ENCODE peak calls at places on chromosomes 2 and 18, in eight cellular contexts. H is endothelial cell of umbilical vein; M is right atrium auricular region; T is heart left ventricle; U is heart right ventricle; B is lower lobe of right lung; G is pancreas; K is CD8-positive, alpha-beta T cell. Y is an unnamed sample.

GRCh38 chr2:203900298-203900697 is 32.7 kb downstream of the CTLA4 start:
- DNase-seq in G (no peak), B (no peak), T (no peak), U (no peak), M (no peak), K (no peak), H (no peak), Y (no peak)

GRCh38 chr2:69139778-69140177 is 126.8 kb downstream of the ANTXR1 start:
- DNase-seq in H (no peak), B (no peak), U (no peak), T (no peak), M (no peak), K (no peak), G (no peak), Y (peak)

GRCh38 chr2:223217373-223217772 is 165.4 kb downstream of the KCNE4 start:
- DNase-seq in U (no peak), G (no peak), B (no peak), K (no peak), T (no peak), M (no peak), H (no peak), Y (no peak)

GRCh38 chr2:46557788-46558187 is 78.4 kb downstream of the TMEM247 start:
- DNase-seq in T (no peak), G (no peak), K (no peak), H (no peak), U (no peak), B (no peak), M (no peak), Y (no peak)

GRCh38 chr2:70461414-70461813 is 92.2 kb downstream of the TGFA start:
- DNase-seq in K (no peak), T (no peak), B (no peak), G (no peak), M (no peak), H (no peak), U (no peak), Y (no peak)

GRCh38 chr18:44693030-44693784 is 12.5 kb downstream of the SETBP1 start:
- DNase-seq in G (no peak), T (no peak), B (no peak), K (no peak), U (no peak), M (no peak), H (no peak), Y (peak)

GRCh38 chr18:42157878-42158277 is 202.8 kb downstream of the PIK3C3 start:
- DNase-seq in B (no peak), T (no peak), K (no peak), M (no peak), H (no peak), U (no peak), G (no peak), Y (no peak)

GRCh38 chr2:74548285-74548918 is 5.3 kb downstream of the LOXL3 start:
- DNase-seq in H (no peak), U (no peak), B (no peak), K (no peak), G (no peak), T (no peak), M (no peak), Y (no peak)

GRCh38 chr2:203395858-203396257 is 67.7 kb downstream of the ABI2 start:
- DNase-seq in G (no peak), T (no peak), U (no peak), M (no peak), B (no peak), K (no peak), H (no peak), Y (no peak)

GRCh38 chr2:170409164-170409535 is 231.2 kb downstream of the MYO3B start:
- DNase-seq in B (peak), U (peak), H (peak), M (peak), G (peak), T (peak), K (peak), Y (no peak)

GRCh38 chr2:11329759-11330158 is 14.7 kb downstream of the ROCK2 start:
- DNase-seq in B (no peak), U (no peak), H (no peak), G (no peak), M (no peak), T (no peak), K (no peak), Y (no peak)

GRCh38 chr2:1685957-1686783 is 58.1 kb downstream of the PXDN start:
- DNase-seq in M (no peak), H (peak), U (no peak), K (no peak), G (no peak), B (peak), T (no peak), Y (peak)

GRCh38 chr2:182581196-182581935 is 134.7 kb upstream of the DNAJC10 start:
- DNase-seq in H (no peak), K (no peak), B (no peak), G (no peak), M (no peak), T (no peak), U (no peak), Y (no peak)

GRCh38 chr18:295756-296155 is 27.9 kb upstream of the THOC1 start:
- DNase-seq in B (no peak), H (peak), G (no peak), T (no peak), K (no peak), U (no peak), M (no peak), Y (no peak)

GRCh38 chr2:10678225-10678624 is 11.6 kb downstream of the NOL10 start:
- DNase-seq in U (no peak), B (no peak), K (no peak), H (no peak), G (no peak), M (no peak), T (no peak), Y (no peak)

GRCh38 chr18:58611471-58612131 is 17.3 kb downstream of the ALPK2 start:
- DNase-seq in G (no peak), H (no peak), B (no peak), T (no peak), M (no peak), U (no peak), K (no peak), Y (peak)

GRCh38 chr18:74116628-74117554 is 30.7 kb downstream of the FBXO15 start:
- DNase-seq in H (peak), B (no peak), U (no peak), M (no peak), K (no peak), G (no peak), T (no peak), Y (peak)

GRCh38 chr2:105950521-105951389 is 206.0 kb downstream of the NCK2 start:
- DNase-seq in G (no peak), U (peak), T (no peak), K (no peak), H (peak), B (no peak), M (no peak), Y (no peak)

GRCh38 chr2:75719616-75720015 is 8.9 kb upstream of the GCFC2 start:
- DNase-seq in H (no peak), B (no peak), K (no peak), U (no peak), G (no peak), M (no peak), T (no peak), Y (no peak)

GRCh38 chr2:43193996-43194869 is 32.2 kb downstream of the ZFP36L2 start:
- DNase-seq in B (peak), K (no peak), M (no peak), T (no peak), H (no peak), G (peak), U (no peak), Y (no peak)

GRCh38 chr2:217731805-217732204 is 271.0 kb downstream of the TNS1 start:
- DNase-seq in U (no peak), M (no peak), G (no peak), K (no peak), T (no peak), H (no peak), B (no peak), Y (no peak)

GRCh38 chr2:241149925-241150659 is at the start of gene PPP1R7:
- DNase-seq in K (peak), T (peak), H (peak), G (peak), M (peak), U (peak), B (peak), Y (peak)

GRCh38 chr2:241148239-241148638 is 1.0 kb downstream of the PASK start:
- DNase-seq in U (no peak), K (no peak), G (no peak), M (no peak), T (no peak), B (no peak), H (no peak), Y (no peak)

GRCh38 chr2:241149675-241149924 is 328 bp upstream of the PASK start:
- DNase-seq in U (no peak), M (no peak), B (no peak), H (no peak), K (no peak), T (no peak), G (no peak), Y (no peak)

GRCh38 chr2:241147336-241147735 is 1.9 kb downstream of the PASK start:
- DNase-seq in M (no peak), K (no peak), T (no peak), U (no peak), H (no peak), B (no peak), G (no peak), Y (no peak)

DNA sequence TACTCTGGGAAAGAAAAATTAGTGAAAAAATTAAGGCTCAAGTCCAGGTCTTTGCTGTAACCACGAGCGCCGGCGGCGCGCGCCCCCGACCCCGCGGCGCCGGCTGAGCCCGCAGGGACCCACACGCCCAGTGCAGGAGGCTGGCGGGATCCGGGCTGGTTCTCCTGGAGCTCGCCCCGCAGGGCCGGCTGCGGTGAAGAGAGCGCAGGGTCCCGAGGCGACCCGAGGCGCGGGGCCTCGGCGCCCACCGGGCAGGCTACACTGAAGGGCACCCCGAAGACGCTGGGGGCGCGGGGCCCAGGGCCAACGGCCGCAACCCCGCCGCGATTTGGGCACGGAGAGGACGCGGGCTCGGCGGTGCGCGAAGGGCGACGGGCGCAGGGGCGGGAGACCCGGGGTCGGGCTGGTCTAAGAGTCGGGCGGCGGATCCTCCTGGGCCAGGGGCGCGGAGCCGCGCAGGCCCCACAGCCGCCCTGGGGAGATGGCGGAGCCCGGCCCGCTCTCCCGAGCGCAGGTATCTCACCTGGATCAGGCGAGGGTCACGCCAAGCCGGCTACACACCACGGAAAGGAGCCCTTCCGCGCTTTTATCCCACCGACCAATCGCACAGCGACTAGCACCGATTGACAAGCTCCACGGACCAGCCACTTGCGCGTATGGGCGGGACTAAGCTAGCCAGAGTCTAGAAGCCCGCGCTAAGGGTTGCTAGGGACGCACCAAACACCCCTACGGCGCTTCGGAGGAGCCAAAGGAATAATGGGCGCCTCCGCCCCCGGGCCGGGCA is at the start of gene PASK:
- DNase-seq in H (peak), K (peak), M (peak), B (peak), U (peak), G (peak), T (peak), Y (peak)
- TF ChIP-seq CTCF in H (no peak), K (no peak), M (no peak), B (no peak), U (no peak), G (no peak), T (no peak), Y (no peak)

DNA sequence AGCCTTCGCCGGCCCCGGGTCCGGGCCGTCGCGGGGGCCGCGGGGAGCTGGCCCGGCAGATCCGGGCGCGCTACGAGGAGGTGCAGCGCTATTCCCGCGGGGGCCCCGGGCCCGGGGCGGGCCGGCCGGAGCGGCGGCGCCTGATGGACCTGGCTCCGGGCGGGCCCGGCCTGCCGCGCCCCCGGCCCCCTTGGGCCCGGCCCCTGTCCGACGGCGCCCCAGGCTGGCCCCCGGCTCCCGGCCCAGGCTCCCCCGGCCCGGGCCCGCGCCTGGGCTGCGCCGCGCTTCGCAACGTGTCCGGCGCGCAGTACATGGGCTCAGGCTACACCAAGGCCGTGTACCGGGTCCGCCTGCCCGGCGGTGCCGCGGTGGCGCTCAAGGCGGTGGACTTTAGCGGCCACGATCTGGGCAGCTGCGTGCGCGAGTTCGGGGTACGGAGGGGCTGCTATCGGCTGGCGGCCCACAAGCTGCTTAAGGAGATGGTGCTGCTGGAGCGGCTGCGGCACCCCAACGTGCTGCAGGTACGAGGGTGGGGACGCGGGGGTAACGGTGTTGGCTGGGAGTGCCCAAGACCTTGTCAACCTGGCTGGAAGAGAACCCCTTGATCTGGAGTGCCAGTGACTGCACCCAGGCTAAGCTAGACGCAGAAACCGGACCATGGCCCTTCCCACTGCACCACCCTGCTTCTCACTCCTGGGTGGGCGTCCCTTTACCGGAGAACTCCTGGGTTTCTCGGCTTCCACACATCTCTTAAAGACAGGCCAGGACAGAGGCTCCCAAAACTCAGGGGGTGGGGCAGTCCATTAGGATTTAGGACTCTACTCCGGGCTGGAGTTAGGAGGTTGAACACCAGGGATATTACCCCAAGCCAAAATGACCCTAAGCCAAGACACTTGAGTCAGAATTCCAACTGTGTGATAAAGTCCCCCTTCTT is 764 bp downstream of the PKDCC start:
- DNase-seq in H (peak), K (no peak), U (no peak), B (no peak), T (no peak), M (no peak), G (peak), Y (no peak)
- H3K27ac ChIP-seq in H (no peak), K (no peak), U (peak), B (peak), T (peak), M (peak), G (peak), Y (no peak)

GRCh38 chr18:13548106-13548819 is 178.1 kb downstream of the FAM210A start:
- DNase-seq in B (no peak), U (no peak), K (no peak), T (no peak), G (no peak), H (no peak), M (peak), Y (no peak)
- TF ChIP-seq CTCF in B (no peak), U (no peak), K (no peak), T (no peak), G (no peak), H (no peak), M (peak), Y (no peak)

DNA sequence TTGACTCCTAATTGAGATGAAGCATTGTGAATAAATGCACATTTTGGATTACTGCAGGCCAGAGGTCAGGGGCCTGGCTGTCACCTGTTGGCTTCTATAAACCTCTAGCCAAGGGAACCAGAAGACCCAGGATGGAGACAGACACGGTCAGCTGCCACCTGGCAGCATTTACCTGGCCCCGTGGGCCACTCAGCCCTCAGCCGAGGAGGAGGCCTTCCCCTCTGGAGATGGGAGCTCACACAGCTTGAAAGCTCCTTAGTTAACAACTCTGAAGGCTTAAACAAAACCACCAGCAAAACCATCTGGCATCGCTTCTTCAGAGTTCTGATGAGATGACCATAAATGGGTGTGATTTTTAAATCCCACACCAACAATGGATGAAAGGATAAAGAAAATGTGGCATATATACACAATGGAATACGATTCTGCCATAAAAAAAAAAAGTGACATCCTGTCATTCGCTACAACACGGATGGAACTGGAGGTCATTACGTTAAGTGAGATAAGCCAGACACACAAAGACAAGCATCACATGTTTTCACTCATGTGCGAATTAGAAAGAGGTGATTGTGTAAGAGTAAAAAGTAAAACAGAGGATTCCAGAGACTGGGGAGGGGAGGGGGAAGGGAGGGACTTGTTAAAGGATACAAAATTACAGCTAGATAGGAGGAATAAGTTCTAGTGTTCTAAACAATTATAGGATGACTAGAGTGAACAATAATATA is 218.4 kb downstream of the TMEM163 start:
- DNase-seq in B (no peak), M (no peak), T (no peak), U (no peak), K (no peak), G (no peak), H (no peak), Y (no peak)
- H3K27ac ChIP-seq in B (no peak), M (no peak), T (no peak), U (no peak), K (no peak), G (no peak), H (no peak), Y (no peak)

GRCh38 chr2:237602409-237602808 is 11.9 kb upstream of the RAB17 start:
- DNase-seq in H (no peak), G (no peak), U (no peak), K (no peak), M (no peak), B (no peak), T (no peak), Y (no peak)

GRCh38 chr2:237599465-237600110 is 9.1 kb upstream of the RAB17 start:
- DNase-seq in T (no peak), B (no peak), K (no peak), U (no peak), H (no peak), M (no peak), G (no peak), Y (no peak)

GRCh38 chr2:237600205-237600846 is 9.8 kb upstream of the RAB17 start:
- DNase-seq in G (no peak), M (peak), T (peak), U (peak), K (no peak), B (no peak), H (peak), Y (no peak)

GRCh38 chr2:237603049-237603717 is 12.6 kb upstream of the RAB17 start:
- DNase-seq in K (no peak), M (no peak), H (no peak), T (no peak), U (no peak), G (no peak), B (no peak), Y (no peak)

DNA sequence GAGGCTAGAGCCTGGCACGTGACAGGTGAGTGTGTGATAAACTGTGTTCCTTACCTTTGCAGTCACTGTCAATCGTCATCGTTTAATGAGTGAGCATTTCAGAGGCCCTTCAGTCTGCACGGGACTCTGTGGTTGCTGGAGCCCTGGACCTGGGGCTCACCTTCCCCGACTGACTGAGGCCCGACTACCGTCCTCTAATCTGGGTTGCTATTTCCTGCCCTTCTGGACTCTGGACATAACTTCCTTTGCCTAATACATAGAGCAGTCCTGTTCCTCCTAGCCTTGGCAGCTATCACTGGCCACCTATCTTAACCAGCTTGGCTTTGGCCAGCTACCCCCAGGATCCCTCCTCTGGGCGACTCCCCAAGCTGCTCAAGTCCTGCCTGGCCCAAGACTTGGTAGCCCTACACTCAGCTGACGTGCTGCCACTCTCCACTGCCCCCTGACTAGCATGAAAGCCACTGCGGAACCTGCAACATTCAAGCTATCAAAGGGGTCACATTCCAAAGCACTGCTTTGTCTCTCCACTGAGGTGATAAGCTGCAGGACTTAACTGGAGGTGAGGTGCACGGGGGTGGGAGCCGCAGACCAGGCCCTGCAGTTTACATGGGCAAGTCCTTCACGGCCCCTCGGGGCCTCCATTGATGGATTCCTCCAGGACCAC is 11.1 kb upstream of the RAB17 start:
- DNase-seq in K (no peak), G (no peak), H (no peak), T (no peak), U (no peak), M (no peak), B (no peak), Y (no peak)
- TF ChIP-seq CTCF in K (no peak), G (no peak), H (peak), T (no peak), U (no peak), M (peak), B (no peak), Y (no peak)

GRCh38 chr2:173957517-173957916 is 7.7 kb downstream of the SP3 start:
- DNase-seq in K (no peak), M (no peak), U (no peak), H (no peak), B (no peak), G (no peak), T (no peak), Y (no peak)

GRCh38 chr2:173959909-173960308 is 5.3 kb downstream of the SP3 start:
- DNase-seq in B (no peak), U (no peak), H (no peak), G (no peak), T (no peak), K (no peak), M (no peak), Y (no peak)

GRCh38 chr2:173961346-173961705 is 3.8 kb downstream of the SP3 start:
- DNase-seq in T (no peak), M (no peak), G (no peak), K (no peak), H (no peak), B (no peak), U (no peak), Y (no peak)

GRCh38 chr2:173958198-173958846 is 6.9 kb downstream of the SP3 start:
- DNase-seq in U (no peak), H (no peak), M (no peak), K (no peak), B (no peak), T (no peak), G (no peak), Y (no peak)

GRCh38 chr2:173959358-173959884 is 5.8 kb downstream of the SP3 start:
- DNase-seq in M (no peak), H (no peak), K (no peak), U (no peak), T (no peak), G (no peak), B (no peak), Y (no peak)
- H3K27ac ChIP-seq in M (no peak), H (no peak), K (no peak), U (no peak), T (no peak), G (no peak), B (no peak), Y (no peak)